ENCODE peak calls at places on chromosomes 3 and 15, in six cellular contexts. E, T, F, G, M and X are unnamed samples.

GRCh38 chr3:170467007-170467406 is 48.3 kb downstream of the CLDN11 start:
- ATAC-seq in T (no peak), M (no peak), F (no peak), G (no peak), E (peak; percentile 77), X (no peak)

GRCh38 chr3:146087121-146087520 is 73.9 kb downstream of the PLOD2 start:
- ATAC-seq in T (no peak), F (no peak), M (no peak), E (no peak), G (no peak), X (no peak)

GRCh38 chr15:75739791-75740190 is 27.1 kb upstream of the CSPG4 start:
- ATAC-seq in M (no peak), T (no peak), G (no peak), E (no peak), F (no peak), X (no peak)

GRCh38 chr15:58419803-58420524 is 11.8 kb upstream of the LIPC start:
- ATAC-seq in M (peak; percentile 53), F (no peak), T (no peak), G (no peak), E (peak; percentile 64), X (no peak)

GRCh38 chr3:172530101-172530561 is 6.9 kb upstream of the TNFSF10 start:
- ATAC-seq in F (no peak), G (no peak), T (no peak), E (peak; percentile 60), M (no peak), X (peak; percentile 7)

GRCh38 chr3:98966862-98967554 is 65.5 kb upstream of the DCBLD2 start:
- ATAC-seq in F (no peak), E (no peak), M (peak; percentile 83), T (no peak), G (peak; percentile 53), X (no peak)

GRCh38 chr15:63513271-63513670 is 8.9 kb downstream of the USP3 start:
- ATAC-seq in T (no peak), E (no peak), M (no peak), G (no peak), F (no peak), X (no peak)

GRCh38 chr15:81106560-81106959 is 27.5 kb upstream of the CFAP161 start:
- ATAC-seq in E (peak; percentile 66), M (peak; percentile 83), G (peak; percentile 81), F (peak; percentile 87), T (peak; percentile 47), X (peak; percentile 57)

GRCh38 chr3:124818398-124819150 is 68.6 kb downstream of the ITGB5 start:
- ATAC-seq in E (no peak), F (no peak), T (no peak), M (no peak), G (no peak), X (no peak)

GRCh38 chr3:50275996-50276761 is 2.7 kb upstream of the LSMEM2 start:
- ATAC-seq in G (no peak), T (no peak), F (no peak), M (no peak), E (no peak), X (no peak)

GRCh38 chr3:12744326-12744725 is 14.7 kb downstream of the TMEM40 start:
- ATAC-seq in E (no peak), F (no peak), M (no peak), G (no peak), T (no peak), X (no peak)

GRCh38 chr15:60568883-60569495 is 90.0 kb upstream of the ICE2 start:
- ATAC-seq in M (no peak), E (no peak), G (no peak), F (no peak), T (no peak), X (no peak)

GRCh38 chr3:179347108-179347382 is 464 bp upstream of the MFN1 start:
- ATAC-seq in G (no peak), E (peak; percentile 17), M (peak; percentile 29), F (no peak), T (no peak), X (peak; percentile 3)

GRCh38 chr3:51075221-51075775 is 309.8 kb upstream of the MANF start:
- ATAC-seq in F (no peak), E (no peak), M (no peak), T (no peak), G (no peak), X (no peak)

GRCh38 chr15:74276560-74276959 is 40.4 kb downstream of the CCDC33 start:
- ATAC-seq in E (no peak), T (no peak), G (no peak), M (no peak), F (no peak), X (no peak)

GRCh38 chr15:97059276-97059675 is 728.8 kb downstream of the NR2F2 start:
- ATAC-seq in G (no peak), T (no peak), F (no peak), E (no peak), M (no peak), X (no peak)

GRCh38 chr15:58138106-58138505 is at the start of gene AQP9:
- ATAC-seq in T (no peak), F (no peak), G (no peak), E (no peak), M (no peak), X (no peak)

GRCh38 chr15:58331562-58331902 is 100.3 kb upstream of the LIPC start:
- ATAC-seq in G (no peak), F (no peak), T (peak; percentile 9), M (peak; percentile 1), E (peak; percentile 28), X (peak; percentile 44)

GRCh38 chr3:56291244-56291680 is 177.0 kb downstream of the ERC2 start:
- ATAC-seq in M (no peak), G (no peak), E (no peak), T (no peak), F (no peak), X (no peak)

GRCh38 chr15:69000091-69000490 is 14.4 kb upstream of the NOX5 start:
- ATAC-seq in T (peak; percentile 59), M (no peak), E (no peak), G (no peak), F (no peak), X (no peak)

GRCh38 chr15:95284933-95285401 is 1045.5 kb upstream of the NR2F2 start:
- ATAC-seq in F (no peak), M (no peak), G (no peak), T (no peak), E (no peak), X (no peak)

GRCh38 chr3:132433121-132433520 is 15.8 kb downstream of the DNAJC13 start:
- ATAC-seq in E (no peak), F (no peak), G (no peak), T (no peak), M (no peak), X (no peak)

GRCh38 chr3:76039431-76039830 is 254.1 kb upstream of the ZNF717 start:
- ATAC-seq in M (no peak), T (no peak), E (no peak), G (no peak), F (no peak), X (no peak)

GRCh38 chr3:108410531-108410984 is 99.8 kb downstream of the MYH15 start:
- ATAC-seq in F (no peak), E (no peak), G (no peak), M (no peak), T (no peak), X (no peak)

GRCh38 chr3:52128118-52128683 is 26.0 kb downstream of the POC1A start:
- ATAC-seq in F (no peak), T (no peak), M (peak; percentile 55), E (peak; percentile 90), G (peak; percentile 93), X (no peak)

GRCh38 chr3:61683409-61684261 is 122.3 kb downstream of the PTPRG start:
- ATAC-seq in T (no peak), M (no peak), F (no peak), E (no peak), G (no peak), X (no peak)

GRCh38 chr3:52088445-52089367 is 32.3 kb upstream of the DUSP7 start:
- ATAC-seq in E (peak; percentile 40), F (peak; percentile 36), T (no peak), G (no peak), M (no peak), X (peak; percentile 39)

GRCh38 chr3:46978985-46979944 is at the start of gene NBEAL2:
- ATAC-seq in E (peak; percentile 88), T (peak; percentile 79), F (peak; percentile 80), M (peak; percentile 91), G (peak; percentile 84), X (peak; percentile 90)

GRCh38 chr3:46974421-46975227 is 1.9 kb downstream of the CCDC12 start:
- ATAC-seq in E (no peak), F (no peak), G (no peak), T (no peak), M (no peak), X (no peak)

GRCh38 chr3:46978381-46978780 is 1.1 kb upstream of the NBEAL2 start:
- ATAC-seq in E (no peak), M (no peak), T (no peak), F (no peak), G (no peak), X (no peak)

GRCh38 chr3:46977811-46978195 is 1.3 kb upstream of the CCDC12 start:
- ATAC-seq in M (no peak), F (no peak), G (no peak), E (no peak), T (no peak), X (no peak)

GRCh38 chr3:46976326-46977190 is at the start of gene CCDC12:
- ATAC-seq in G (peak; percentile 78), T (peak; percentile 93), F (peak; percentile 85), E (peak; percentile 79), M (peak; percentile 92), X (peak; percentile 91)
- TF ChIP-seq POLR2A in G (no peak), T (no peak), F (peak; percentile 96), E (peak; percentile 85), M (peak; percentile 37), X (peak; percentile 86)

GRCh38 chr3:165523801-165524200 is 313.4 kb downstream of the BCHE start:
- ATAC-seq in T (no peak), F (no peak), G (no peak), M (no peak), E (no peak), X (no peak)
- H3K4me1 ChIP-seq in T (no peaks in the 10 kb centered on the region), F (no peaks in the 10 kb centered on the region), G (no peaks in the 10 kb centered on the region), M (no peaks in the 10 kb centered on the region), E (no peaks in the 10 kb centered on the region), X (no peaks in the 10 kb centered on the region)

GRCh38 chr3:185161761-185162160 is 8.9 kb upstream of the C3orf70 start:
- ATAC-seq in T (no peak), G (no peak), E (no peak), M (no peak), F (no peak), X (no peak)
- H3K27ac ChIP-seq in T (no peak overlapping the region), G (no peak overlapping the region), E (no peak overlapping the region), M (no peak overlapping the region), F (no peak overlapping the region), X (no peak overlapping the region)

DNA sequence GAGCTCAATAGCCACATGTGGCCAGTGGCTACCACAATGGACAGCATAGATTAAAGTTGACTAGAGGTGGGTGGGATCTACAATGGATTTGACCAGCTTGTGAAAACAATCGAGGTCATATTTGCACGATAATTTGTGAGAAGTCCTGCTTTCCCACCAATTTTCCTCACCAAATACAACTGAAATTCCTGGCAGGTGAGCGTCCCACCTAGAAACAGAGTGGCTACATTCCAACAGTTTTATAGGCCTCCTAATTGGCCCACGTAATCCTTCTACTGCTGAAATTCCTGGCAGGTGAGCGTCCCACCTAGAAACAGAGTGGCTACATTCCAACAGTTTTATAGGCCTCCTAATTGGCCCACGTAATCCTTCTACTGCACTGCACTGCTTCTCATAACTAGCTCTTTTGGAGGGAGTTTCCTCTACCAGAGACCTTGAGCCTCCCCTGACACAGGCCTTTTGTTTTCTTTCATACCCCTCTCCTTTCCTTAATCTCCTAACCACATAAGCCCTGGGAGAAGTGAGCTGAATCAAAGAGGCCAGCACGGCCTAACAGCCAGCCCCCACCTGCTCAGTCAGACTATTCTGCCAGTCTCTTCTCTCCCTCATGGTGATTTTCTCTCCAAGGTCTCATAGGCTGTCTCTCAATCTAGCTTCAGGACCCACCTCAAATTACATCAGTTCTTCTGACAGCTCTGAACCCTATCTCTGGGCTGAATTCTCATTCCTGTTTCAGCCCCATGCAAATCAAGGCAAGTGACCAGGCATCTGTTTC is 80.2 kb downstream of the BFSP2 start:
- ATAC-seq in M (no peak), G (peak; percentile 93), F (peak; percentile 96), E (no peak), T (no peak), X (no peak)
- TF ChIP-seq POLR2A in M (no peak), G (no peak), F (peak; percentile 28), E (no peak), T (no peak), X (no peak)